ENCODE peak calls at places on chromosome 22, in seven cellular contexts. N is cardiac muscle cell; U is CD8-positive, alpha-beta T cell; H is uterus; A is fibroblast of lung; T is naive thymus-derived CD4-positive, alpha-beta T cell; J is neuronal stem cell. M is an unnamed sample. For H3K36me3 and H3K4me1, the result is how much of the 10 kb centered on the place peaks cover.

GRCh38 chr22:45969801-45970464 is 7.0 kb downstream of the WNT7B start:
- DNase-seq in N (no peak), U (no peak), H (no peak), A (peak), T (no peak), J (no peak), M (no peak)

GRCh38 chr22:50621948-50622722 is 5.8 kb downstream of the ARSA start:
- DNase-seq in N (no peak), U (peak), H (no peak), A (no peak), T (peak), J (no peak), M (no peak)

GRCh38 chr22:42156121-42156520 is 25.5 kb upstream of the CYP2D6 start:
- DNase-seq in N (no peak), U (no peak), H (no peak), A (no peak), T (no peak), J (no peak), M (no peak)

GRCh38 chr22:32325416-32325801 is 32.3 kb upstream of the RFPL3 start:
- DNase-seq in N (peak), U (no peak), H (no peak), A (no peak), T (no peak), J (no peak), M (no peak)

GRCh38 chr22:42714308-42714707 is 6.4 kb downstream of the A4GALT start:
- DNase-seq in N (peak), U (no peak), H (no peak), A (no peak), T (no peak), J (no peak), M (no peak)

GRCh38 chr22:46269564-46269963 is 1.8 kb downstream of the TTC38 start:
- DNase-seq in N (no peak), U (no peak), H (no peak), A (no peak), T (no peak), J (no peak), M (no peak)

GRCh38 chr22:29803190-29803589 is 34.9 kb downstream of the ASCC2 start:
- DNase-seq in N (no peak), U (no peak), H (no peak), A (no peak), T (no peak), J (no peak), M (no peak)

GRCh38 chr22:31742115-31742514 is 7.8 kb downstream of the PRR14L start:
- DNase-seq in N (no peak), U (no peak), H (no peak), A (no peak), T (no peak), J (no peak), M (no peak)

GRCh38 chr22:20299736-20300136 is 20.1 kb downstream of the DGCR6L start:
- DNase-seq in N (peak), U (no peak), H (no peak), A (no peak), T (no peak), J (no peak), M (no peak)

GRCh38 chr22:19806213-19807160 is 45.9 kb downstream of the TBX1 start:
- DNase-seq in N (no peak), U (no peak), H (peak), A (peak), T (no peak), J (no peak), M (peak)

GRCh38 chr22:18000441-18001039 is 23.8 kb downstream of the MICAL3 start:
- DNase-seq in N (peak), U (no peak), H (no peak), A (no peak), T (peak), J (peak), M (peak)

GRCh38 chr22:46774456-46775363 is 12.3 kb downstream of the TBC1D22A start:
- DNase-seq in N (no peak), U (no peak), H (no peak), A (no peak), T (no peak), J (no peak), M (no peak)

GRCh38 chr22:29073618-29074275 is 912 bp downstream of the KREMEN1 start:
- DNase-seq in N (peak), U (no peak), H (peak), A (peak), T (no peak), J (no peak), M (peak)

GRCh38 chr22:23080542-23081290 is 10.4 kb downstream of the GNAZ start:
- DNase-seq in N (no peak), U (no peak), H (no peak), A (no peak), T (no peak), J (no peak), M (peak)

GRCh38 chr22:45632791-45633515 is 38.7 kb upstream of the ATXN10 start:
- DNase-seq in N (peak), U (no peak), H (no peak), A (peak), T (no peak), J (no peak), M (no peak)

GRCh38 chr22:42433754-42434153 is 1.6 kb upstream of the NFAM1 start:
- DNase-seq in N (no peak), U (no peak), H (no peak), A (no peak), T (no peak), J (no peak), M (no peak)

GRCh38 chr22:23495614-23496444 is 84.3 kb downstream of the IGLL1 start:
- DNase-seq in N (no peak), U (no peak), H (no peak), A (no peak), T (no peak), J (no peak), M (no peak)

GRCh38 chr22:19179472-19180048 is 1.0 kb upstream of the SLC25A1 start:
- DNase-seq in N (peak), U (no peak), H (peak), A (peak), T (no peak), J (peak), M (peak)

GRCh38 chr22:49541451-49542230 is 286.0 kb downstream of the BRD1 start:
- DNase-seq in N (no peak), U (no peak), H (no peak), A (no peak), T (no peak), J (no peak), M (no peak)

GRCh38 chr22:30561402-30562154 is 12.9 kb downstream of the GAL3ST1 start:
- DNase-seq in N (no peak), U (no peak), H (no peak), A (no peak), T (no peak), J (no peak), M (no peak)

GRCh38 chr22:20805972-20806471 is 32.1 kb downstream of the SERPIND1 start:
- DNase-seq in N (peak), U (no peak), H (no peak), A (peak), T (no peak), J (no peak), M (no peak)

GRCh38 chr22:35124674-35125219 is 58.8 kb downstream of the ISX start:
- DNase-seq in N (no peak), U (no peak), H (no peak), A (no peak), T (no peak), J (no peak), M (no peak)

GRCh38 chr22:22928666-22929380 is 41.2 kb downstream of the IGLL5 start:
- DNase-seq in N (peak), U (peak), H (no peak), A (peak), T (no peak), J (no peak), M (no peak)

GRCh38 chr22:24359452-24360120 is 67.8 kb upstream of the ADORA2A start:
- DNase-seq in N (peak), U (no peak), H (no peak), A (no peak), T (no peak), J (no peak), M (peak)

GRCh38 chr22:31692186-31692886 is 30.3 kb upstream of the PISD start:
- DNase-seq in N (peak), U (no peak), H (no peak), A (peak), T (no peak), J (no peak), M (no peak)

GRCh38 chr22:49937758-49938564 is 19.5 kb downstream of the CRELD2 start:
- DNase-seq in N (peak), U (no peak), H (no peak), A (no peak), T (no peak), J (no peak), M (no peak)

GRCh38 chr22:39317756-39318506 is 1.5 kb downstream of the RPL3 start:
- DNase-seq in N (peak), U (no peak), H (no peak), A (peak), T (no peak), J (no peak), M (peak)
- H3K36me3 ChIP-seq in N (half or more), U (half or more), H (under half), A (under half), T (under half), J (half or more), M (half or more)

DNA sequence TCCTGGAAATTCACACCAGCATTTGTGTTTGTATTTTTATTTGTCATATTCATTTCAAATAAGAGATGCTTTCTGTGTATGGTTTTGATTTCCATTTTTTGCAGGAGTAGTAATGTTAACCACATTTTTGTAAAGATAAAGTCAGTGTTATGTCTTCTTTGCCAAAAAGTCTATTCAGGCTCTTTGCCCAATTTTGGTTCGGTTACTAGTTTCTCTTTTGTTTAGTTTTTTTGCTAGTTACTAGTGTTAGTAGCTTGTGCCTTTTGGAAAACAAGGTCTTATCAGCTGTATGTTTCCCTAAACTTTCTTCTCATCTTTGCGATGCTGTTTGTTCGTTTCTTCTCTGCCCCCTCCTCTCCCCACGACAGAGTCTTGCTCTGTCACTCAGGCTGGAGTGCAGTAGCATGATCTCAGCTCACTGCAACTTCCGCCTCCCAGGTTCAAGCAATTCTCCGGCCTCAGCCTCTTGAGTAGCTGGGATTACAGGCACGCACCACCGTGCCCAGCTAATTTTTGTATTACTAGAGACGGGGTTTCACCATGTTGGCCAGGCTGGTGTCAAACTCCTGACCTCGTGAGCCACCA is 112.3 kb upstream of the GRK3 start:
- DNase-seq in N (peak), U (no peak), H (no peak), A (no peak), T (no peak), J (no peak), M (no peak)
- H3K4me3 ChIP-seq in N (no peak), U (no peak), H (no peak), A (peak), T (no peak), J (no peak), M (no peak)

DNA sequence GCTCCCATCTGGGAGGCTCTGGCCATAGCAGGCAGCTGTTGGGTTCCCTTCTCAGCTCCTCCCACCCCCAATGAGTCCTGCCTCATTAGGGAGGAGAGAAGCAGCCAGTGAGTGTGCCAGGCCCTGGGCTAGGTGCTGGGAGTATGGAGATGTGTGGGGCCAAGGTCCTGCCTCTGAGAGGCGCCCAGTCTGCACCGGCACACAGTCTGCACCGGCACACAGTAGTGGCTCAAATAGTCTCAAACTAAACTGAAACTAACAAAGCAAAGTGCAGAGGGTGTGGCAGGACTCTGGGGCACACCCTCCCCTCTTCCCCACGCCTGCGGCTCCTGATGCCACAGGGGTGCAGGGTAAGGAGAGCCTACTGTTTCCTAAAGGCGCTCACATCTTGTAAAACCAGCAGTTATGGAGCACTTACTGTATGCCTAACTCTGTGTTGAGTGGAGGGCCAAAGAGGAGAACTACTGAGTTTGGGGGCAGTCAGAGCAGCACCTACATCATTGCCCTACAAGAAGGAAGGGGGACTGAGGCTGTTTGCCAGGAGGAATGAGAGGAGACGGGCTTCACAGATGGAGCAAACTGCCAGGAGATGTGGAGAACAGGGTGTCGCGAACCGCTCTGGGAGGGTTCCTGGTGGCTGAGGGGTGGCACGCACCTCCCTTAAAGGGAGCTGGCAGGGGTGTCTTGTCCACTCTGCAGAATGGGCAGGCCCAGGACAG is 959 bp upstream of the SH3BP1 start:
- DNase-seq in N (no peak), U (no peak), H (no peak), A (no peak), T (peak), J (no peak), M (no peak)
- H3K4me1 ChIP-seq in N (under half), U (half or more), H (under half), A (under half), T (half or more), J (under half), M (under half)

GRCh38 chr22:26508148-26508547 is 4.1 kb downstream of the TFIP11 start:
- DNase-seq in N (no peak), U (no peak), H (no peak), A (no peak), T (no peak), J (no peak), M (no peak)
- H3K36me3 ChIP-seq in N (under half), U (under half), H (under half), A (under half), T (under half), J (half or more), M (half or more)

GRCh38 chr22:36454916-36455570 is 26.4 kb downstream of the TXN2 start:
- DNase-seq in N (peak), U (peak), H (peak), A (peak), T (peak), J (peak), M (peak)
- H3K4me3 ChIP-seq in N (peak), U (peak), H (peak), A (peak), T (peak), J (no peak), M (peak)

M was measured in HAP-1.